ENCODE peak calls at places on chromosome 21, in four cellular contexts. K, W, F and V are unnamed samples.

GRCh38 chr21:44926364-44927101 is 5.8 kb upstream of the ITGB2 start:
- DNase-seq in K (peak; percentile 44), W (no peak), F (no peak), V (peak; percentile 73)

GRCh38 chr21:45551316-45551715 is 9.1 kb upstream of the SLC19A1 start:
- DNase-seq in K (peak; percentile 87), W (no peak), F (no peak), V (peak; percentile 80)

GRCh38 chr21:33198346-33199135 is 31.2 kb upstream of the IFNAR2 start:
- DNase-seq in K (no peak), W (no peak), F (no peak), V (no peak)

GRCh38 chr21:33024278-33025103 is 1.2 kb upstream of the OLIG2 start:
- DNase-seq in K (no peak), W (no peak), F (peak; percentile 45), V (no peak)

GRCh38 chr21:45377325-45377709 is 27.6 kb upstream of the COL18A1 start:
- DNase-seq in K (no peak), W (no peak), F (no peak), V (no peak)

GRCh38 chr21:23951251-23951650 is 1656.0 kb downstream of the MRPL39 start:
- DNase-seq in K (peak; percentile 7), W (peak; percentile 4), F (no peak), V (no peak)

GRCh38 chr21:44692798-44693512 is 4.0 kb upstream of the KRTAP10-12 start:
- DNase-seq in K (no peak), W (no peak), F (no peak), V (no peak)

GRCh38 chr21:39840373-39841097 is 26.7 kb upstream of the PCP4 start:
- DNase-seq in K (no peak), W (no peak), F (peak; percentile 10), V (no peak)

GRCh38 chr21:31182231-31183129 is 144.2 kb upstream of the KRTAP19-8 start:
- DNase-seq in K (no peak), W (no peak), F (no peak), V (no peak)

GRCh38 chr21:16330340-16331319 is 600.8 kb downstream of the USP25 start:
- DNase-seq in K (peak; percentile 69), W (peak; percentile 90), F (peak; percentile 81), V (no peak)

GRCh38 chr21:26550357-26550756 is 22.7 kb downstream of the CYYR1 start:
- DNase-seq in K (peak; percentile 34), W (no peak), F (no peak), V (no peak)

GRCh38 chr21:44801468-44802395 is at the start of gene UBE2G2:
- DNase-seq in K (peak; percentile 41), W (peak; percentile 70), F (peak; percentile 83), V (peak; percentile 92)

GRCh38 chr21:27314096-27314495 is 347.2 kb upstream of the ADAMTS5 start:
- DNase-seq in K (no peak), W (no peak), F (no peak), V (no peak)

GRCh38 chr21:44709426-44710293 is 1.7 kb downstream of the TSPEAR start:
- DNase-seq in K (peak; percentile 78), W (no peak), F (peak; percentile 48), V (peak; percentile 76)

GRCh38 chr21:36839735-36840134 is 126.7 kb downstream of the HLCS start:
- DNase-seq in K (no peak), W (peak; percentile 27), F (no peak), V (no peak)

GRCh38 chr21:45768011-45768740 is 124.7 kb downstream of the PCBP3 start:
- DNase-seq in K (no peak), W (no peak), F (no peak), V (no peak)

GRCh38 chr21:37047079-37047478 is 25.8 kb downstream of the PIGP start:
- DNase-seq in K (peak; percentile 65), W (no peak), F (no peak), V (no peak)

GRCh38 chr21:43921602-43921978 is 56.6 kb downstream of the AGPAT3 start:
- DNase-seq in K (no peak), W (no peak), F (peak; percentile 47), V (peak; percentile 67)

GRCh38 chr21:41164981-41165650 is 2.8 kb upstream of the BACE2 start:
- DNase-seq in K (peak; percentile 94), W (no peak), F (no peak), V (no peak)

GRCh38 chr21:42406846-42407245 is 3.1 kb downstream of the UBASH3A start:
- DNase-seq in K (no peak), W (no peak), F (no peak), V (no peak)

GRCh38 chr21:40337981-40338380 is 470.7 kb downstream of the PCP4 start:
- DNase-seq in K (no peak), W (no peak), F (no peak), V (no peak)